ENCODE peak calls at places on chromosome 13, in six cellular contexts. C is IMR-90, X is H9, H is mesenchymal stem cell, N is trophoblast cell, S is H1. J is an unnamed sample.

GRCh38 chr13:114279770-114280169 is 1.6 kb upstream of the UPF3A start:
- DNase-seq in S (no peak), N (no peak), C (no peak), X (no peak), H (peak; percentile 14), J (no peak)

GRCh38 chr13:93496985-93497673 is 270.5 kb downstream of the GPC6 start:
- DNase-seq in S (no peak), H (peak; percentile 64), X (no peak), C (no peak), N (no peak), J (no peak)

GRCh38 chr13:23081246-23081645 is 99.5 kb upstream of the SGCG start:
- DNase-seq in C (peak; percentile 83), S (no peak), N (no peak), X (no peak), H (no peak), J (no peak)

GRCh38 chr13:32252812-32253440 is 62.2 kb downstream of the ZAR1L start:
- DNase-seq in X (no peak), S (no peak), H (no peak), N (no peak), C (no peak), J (no peak)

GRCh38 chr13:81326913-81327312 is 986.0 kb upstream of the SPRY2 start:
- DNase-seq in S (no peak), H (no peak), N (no peak), X (no peak), C (no peak), J (no peak)

GRCh38 chr13:33524086-33524485 is 238.5 kb upstream of the STARD13 start:
- DNase-seq in X (no peak), H (peak; percentile 41), N (no peak), C (peak; percentile 92), S (no peak), J (no peak)

GRCh38 chr13:33279414-33279813 is 6.1 kb downstream of the STARD13 start:
- DNase-seq in C (no peak), N (no peak), H (no peak), X (no peak), S (no peak), J (no peak)

GRCh38 chr13:36718146-36718545 is 44.3 kb downstream of the SERTM1 start:
- DNase-seq in S (no peak), N (no peak), H (no peak), X (no peak), C (peak; percentile 3), J (no peak)

GRCh38 chr13:100024023-100024422 is 42.4 kb downstream of the ZIC2 start:
- DNase-seq in H (no peak), X (no peak), C (no peak), N (no peak), S (no peak), J (no peak)

GRCh38 chr13:67119481-67119883 is 110.7 kb downstream of the PCDH9 start:
- DNase-seq in N (no peak), C (peak; percentile 96), H (peak; percentile 90), X (no peak), S (no peak), J (no peak)

GRCh38 chr13:26727122-26727521 is 33.5 kb downstream of the GPR12 start:
- DNase-seq in H (no peak), S (no peak), C (no peak), X (no peak), N (no peak), J (no peak)

GRCh38 chr13:76425930-76426329 is 460.3 kb downstream of the KCTD12 start:
- DNase-seq in S (no peak), C (peak; percentile 93), H (peak; percentile 76), X (no peak), N (no peak), J (no peak)

GRCh38 chr13:35984287-35984686 is 146.9 kb downstream of the DCLK1 start:
- DNase-seq in S (no peak), C (no peak), X (no peak), N (no peak), H (no peak), J (no peak)

GRCh38 chr13:21420706-21421105 is 38.4 kb downstream of the ZDHHC20 start:
- DNase-seq in H (peak; percentile 47), S (no peak), C (peak; percentile 58), N (no peak), X (no peak), J (no peak)

GRCh38 chr13:49625392-49626137 is 2.7 kb upstream of the ARL11 start:
- DNase-seq in X (no peak), H (no peak), N (peak; percentile 48), S (no peak), C (peak; percentile 6), J (no peak)

GRCh38 chr13:75445717-75446529 is 36.0 kb downstream of the TBC1D4 start:
- DNase-seq in S (no peak), X (no peak), C (peak; percentile 34), N (no peak), H (peak; percentile 27), J (no peak)

GRCh38 chr13:44075113-44075512 is 195.4 kb downstream of the LACC1 start:
- DNase-seq in N (no peak), C (no peak), X (no peak), H (no peak), S (no peak), J (no peak)

GRCh38 chr13:110520431-110521295 is 40.9 kb downstream of the RAB20 start:
- DNase-seq in N (peak; percentile 45), S (no peak), H (peak; percentile 45), X (no peak), C (peak; percentile 53), J (no peak)

GRCh38 chr13:106799731-106800335 is 231.9 kb upstream of the ARGLU1 start:
- DNase-seq in C (no peak), N (no peak), H (no peak), S (no peak), X (no peak), J (no peak)

GRCh38 chr13:20198781-20199180 is 6.0 kb upstream of the GJB2 start:
- DNase-seq in C (no peak), S (no peak), H (no peak), X (no peak), N (no peak), J (no peak)

GRCh38 chr13:35144496-35144895 is 202.4 kb downstream of the NBEA start:
- DNase-seq in C (no peak), H (peak; percentile 4), N (no peak), S (no peak), X (no peak), J (no peak)

GRCh38 chr13:109010912-109011311 is 381.5 kb downstream of the MYO16 start:
- DNase-seq in N (peak; percentile 50), C (no peak), X (peak; percentile 34), H (no peak), S (peak; percentile 15), J (no peak)

GRCh38 chr13:109007946-109008345 is 378.5 kb downstream of the MYO16 start:
- DNase-seq in H (no peak), X (no peak), S (no peak), N (peak; percentile 61), C (peak; percentile 29), J (no peak)

GRCh38 chr13:109012115-109012514 is 382.7 kb downstream of the MYO16 start:
- DNase-seq in C (no peak), X (no peak), N (no peak), S (no peak), H (no peak), J (no peak)

DNA sequence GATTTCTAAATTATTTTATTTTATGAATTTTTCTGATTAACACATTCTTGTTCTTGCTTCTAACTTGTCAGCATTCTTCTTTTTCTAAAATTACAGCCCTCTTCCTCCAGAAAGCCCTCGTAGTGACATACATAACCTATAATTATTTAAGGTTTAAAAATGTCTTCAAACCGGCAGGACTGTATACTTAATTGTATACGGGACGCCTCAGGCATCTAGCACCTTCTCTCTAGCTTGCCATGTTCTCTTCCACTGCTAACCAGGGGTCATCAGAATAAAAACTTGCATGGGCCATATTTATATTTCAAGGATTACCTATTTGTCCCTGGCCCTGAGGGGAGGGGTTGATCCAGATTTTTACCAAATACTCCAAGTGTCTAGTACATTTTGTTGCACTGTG is 380.3 kb downstream of the MYO16 start:
- DNase-seq in S (no peak), N (peak; percentile 74), C (no peak), H (no peak), X (no peak), J (no peak)
- H3K14ac ChIP-seq in S (no peak overlapping the region), N (no peak overlapping the region), C (no peak overlapping the region), H (no peak overlapping the region), X (no peak overlapping the region), J (no peak overlapping the region)

GRCh38 chr13:112128052-112128610 is 61.2 kb downstream of the SOX1 start:
- DNase-seq in N (no peak), H (no peak), X (no peak), C (no peak), S (no peak), J (no peak)

GRCh38 chr13:112127564-112127963 is 60.6 kb downstream of the SOX1 start:
- DNase-seq in X (no peak), S (no peak), C (no peak), N (no peak), H (no peak), J (no peak)

GRCh38 chr13:112120031-112120373 is 53.1 kb downstream of the SOX1 start:
- DNase-seq in X (no peak), S (no peak), H (no peak), N (no peak), C (no peak), J (no peak)

GRCh38 chr13:112119192-112120030 is 52.5 kb downstream of the SOX1 start:
- DNase-seq in C (no peak), N (no peak), S (no peak), H (no peak), X (no peak), J (no peak)

GRCh38 chr13:112124100-112124499 is 57.2 kb downstream of the SOX1 start:
- DNase-seq in C (no peak), N (no peak), H (no peak), X (no peak), S (no peak), J (no peak)
- H3K14ac ChIP-seq in C (no peak overlapping the region), N (no peak overlapping the region), H (no peak overlapping the region), X (no peak overlapping the region), S (no peak overlapping the region), J (no peak overlapping the region)

GRCh38 chr13:25371158-25371557 is 616 bp upstream of the ATP8A2 start:
- DNase-seq in X (no peak), N (no peak), C (no peak), H (no peak), S (no peak), J (no peak)

GRCh38 chr13:25371608-25372274 is at the start of gene ATP8A2:
- DNase-seq in C (no peak), N (no peak), X (peak; percentile 40), H (no peak), S (no peak), J (peak; percentile 33)

DNA sequence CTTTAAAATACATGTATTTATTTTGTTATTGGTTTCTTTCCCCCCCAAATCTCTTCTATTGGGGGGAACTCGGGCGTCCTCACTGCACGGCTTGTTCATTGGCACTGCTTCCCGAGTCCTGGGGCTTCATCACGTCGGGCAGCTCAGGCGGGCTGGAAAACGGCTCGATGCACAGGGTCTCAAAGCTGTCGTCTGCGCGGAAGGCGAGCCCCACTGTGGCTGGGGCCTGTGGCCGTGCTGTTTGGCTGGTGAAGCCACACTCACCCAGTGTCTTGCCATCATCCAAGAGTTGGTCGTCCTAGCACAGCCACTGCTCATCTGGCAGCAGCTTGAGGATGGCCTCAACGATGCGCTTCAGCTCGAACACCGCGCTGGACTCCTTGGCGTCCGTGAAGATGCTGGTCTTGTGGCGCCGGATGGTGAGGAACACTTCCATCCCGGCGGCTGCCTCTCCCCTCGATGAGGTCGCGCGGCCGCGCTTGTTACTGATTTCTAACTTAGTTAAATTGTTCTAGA is 6.0 kb upstream of the ATP8A2 start:
- DNase-seq in X (no peak), C (no peak), H (no peak), S (no peak), N (no peak), J (no peak)
- H3K14ac ChIP-seq in X (no peak overlapping the region), C (no peak overlapping the region), H (no peak overlapping the region), S (no peak overlapping the region), N (no peak overlapping the region), J (peak overlapping the region; percentile 99)

GRCh38 chr13:40170091-40170490 is 496.4 kb downstream of the FOXO1 start:
- DNase-seq in C (no peak), S (no peak), X (no peak), N (no peak), H (no peak), J (no peak)
- H3K14ac ChIP-seq in C (no peak overlapping the region), S (no peak overlapping the region), X (no peak overlapping the region), N (no peak overlapping the region), H (no peak overlapping the region), J (no peak overlapping the region)

J was measured in neuronal stem cell.